ENCODE peak calls at places on chromosomes 6 and 20, in four cellular contexts. S is amniotic epithelial cell, G is A673, B is myocyte. R is an unnamed sample.
A peak's percentile ranks its signal among the peaks of the same experiment; 100 is the strongest.

GRCh38 chr6:148316308-148316707 is 26.3 kb upstream of the SASH1 start:
- DNase-seq in B (no peak), S (no peak), G (peak; percentile 38), R (no peak)

GRCh38 chr20:32070690-32071213 is 18.7 kb downstream of the HCK start:
- DNase-seq in G (no peak), S (no peak), B (no peak), R (no peak)

GRCh38 chr6:53059648-53060589 is 5.3 kb upstream of the FBXO9 start:
- DNase-seq in S (no peak), B (no peak), G (peak; percentile 21), R (no peak)

GRCh38 chr20:53360815-53361214 is 232.8 kb downstream of the ZNF217 start:
- DNase-seq in B (no peak), G (peak; percentile 61), S (no peak), R (no peak)

GRCh38 chr6:41958022-41958856 is 16.6 kb upstream of the CCND3 start:
- DNase-seq in B (no peak), G (no peak), S (no peak), R (no peak)

GRCh38 chr6:111416529-111416928 is 66.5 kb downstream of the REV3L start:
- DNase-seq in G (no peak), B (no peak), S (peak; percentile 16), R (no peak)

GRCh38 chr6:45690846-45691245 is 313.1 kb upstream of the SUPT3H start:
- DNase-seq in B (no peak), G (no peak), S (no peak), R (no peak)

GRCh38 chr6:145643760-145644159 is 91.6 kb downstream of the EPM2A start:
- DNase-seq in S (peak; percentile 49), G (no peak), B (no peak), R (no peak)